ENCODE peak calls at places on chromosomes 12 and 14, in nine cellular contexts. E, G, F, M, J, R, T, N and W are unnamed samples.

GRCh38 chr12:113072136-113072535 is 15.6 kb downstream of the DTX1 start:
- DNase-seq in N (no peak), T (no peak), R (no peak), F (no peak), G (no peak), M (no peak), J (no peak), E (no peak), W (peak)

GRCh38 chr12:39975374-39975918 is 130.4 kb downstream of the SLC2A13 start:
- DNase-seq in J (no peak), N (no peak), T (no peak), R (no peak), M (no peak), G (no peak), E (no peak), F (no peak), W (no peak)

GRCh38 chr12:43434614-43435013 is 117.4 kb downstream of the ADAMTS20 start:
- DNase-seq in J (no peak), N (no peak), T (no peak), G (no peak), M (no peak), E (no peak), F (no peak), R (no peak), W (no peak)

GRCh38 chr14:96735509-96735908 is 61.7 kb upstream of the VRK1 start:
- DNase-seq in J (no peak), E (no peak), M (no peak), G (no peak), R (no peak), T (no peak), N (no peak), F (no peak), W (peak)

GRCh38 chr14:37865719-37866549 is 270.5 kb downstream of the TTC6 start:
- DNase-seq in J (no peak), M (no peak), T (no peak), R (no peak), N (no peak), G (no peak), F (no peak), E (no peak), W (peak)

GRCh38 chr12:98543701-98544100 is 28.3 kb downstream of the TMPO start:
- DNase-seq in J (no peak), T (no peak), M (no peak), F (no peak), G (no peak), R (no peak), E (no peak), N (no peak), W (no peak)

GRCh38 chr14:56687123-56687522 is 107.5 kb downstream of the TMEM260 start:
- DNase-seq in T (no peak), M (no peak), J (no peak), N (peak), F (no peak), E (no peak), G (no peak), R (no peak), W (peak)

GRCh38 chr12:120536064-120536791 is 2.1 kb downstream of the RNF10 start:
- DNase-seq in E (peak), M (peak), T (no peak), R (no peak), N (no peak), J (no peak), F (no peak), G (peak), W (no peak)

GRCh38 chr12:107011519-107011918 is 24.6 kb upstream of the MTERF2 start:
- DNase-seq in E (no peak), G (no peak), T (no peak), M (no peak), F (no peak), J (no peak), N (no peak), R (no peak), W (no peak)

GRCh38 chr12:92261071-92261470 is 115.4 kb upstream of the BTG1 start:
- DNase-seq in T (no peak), M (no peak), G (no peak), F (no peak), J (no peak), R (no peak), E (no peak), N (no peak), W (peak)

GRCh38 chr12:131949431-131950181 is at the start of gene EP400:
- DNase-seq in T (peak), F (peak), R (peak), M (peak), N (peak), G (peak), J (peak), E (peak), W (peak)

GRCh38 chr14:74918380-74918779 is 4.7 kb downstream of the RPS6KL1 start:
- DNase-seq in E (no peak), J (no peak), T (no peak), M (no peak), F (no peak), N (no peak), G (no peak), R (no peak), W (no peak)

GRCh38 chr12:54038760-54039414 is 6.0 kb downstream of the HOXC5 start:
- DNase-seq in F (no peak), M (no peak), E (no peak), N (no peak), G (no peak), T (no peak), J (peak), R (no peak), W (peak)

GRCh38 chr14:54209501-54210231 is 187.1 kb upstream of the CDKN3 start:
- DNase-seq in F (no peak), E (no peak), R (peak), T (no peak), N (no peak), M (no peak), G (no peak), J (no peak), W (no peak)

GRCh38 chr12:67026847-67027246 is 242.3 kb upstream of the CAND1 start:
- DNase-seq in T (no peak), J (no peak), G (no peak), R (no peak), M (no peak), F (no peak), N (no peak), E (no peak), W (peak)

GRCh38 chr14:22977684-22978486 is 4.5 kb downstream of the AJUBA start:
- DNase-seq in J (no peak), E (no peak), N (peak), G (no peak), M (peak), R (peak), T (no peak), F (no peak), W (no peak)

GRCh38 chr12:65121049-65121955 is at the start of gene WIF1:
- DNase-seq in F (no peak), N (peak), R (peak), M (peak), J (no peak), E (no peak), T (no peak), G (peak), W (peak)

GRCh38 chr14:102770147-102770909 is 6.9 kb upstream of the TRAF3 start:
- DNase-seq in E (no peak), G (no peak), J (no peak), M (no peak), N (no peak), F (no peak), R (no peak), T (no peak), W (no peak)

GRCh38 chr12:31702047-31702446 is 26.8 kb downstream of the AMN1 start:
- DNase-seq in F (no peak), M (no peak), T (peak), E (no peak), G (no peak), J (peak), N (peak), R (peak), W (peak)

GRCh38 chr14:75143761-75144527 is 17.1 kb upstream of the NEK9 start:
- DNase-seq in R (no peak), N (no peak), M (no peak), G (no peak), E (no peak), T (no peak), F (no peak), J (no peak), W (no peak)

GRCh38 chr12:57044856-57045255 is 5.1 kb downstream of the MYO1A start:
- DNase-seq in T (no peak), J (no peak), R (no peak), G (no peak), M (no peak), N (no peak), E (no peak), F (no peak), W (no peak)

GRCh38 chr14:60817113-60817512 is 82.6 kb downstream of the MNAT1 start:
- DNase-seq in T (no peak), J (no peak), F (no peak), R (peak), M (no peak), G (no peak), N (no peak), E (no peak), W (no peak)

GRCh38 chr14:92382677-92383076 is 59.7 kb downstream of the SLC24A4 start:
- DNase-seq in J (no peak), E (no peak), M (peak), F (no peak), G (peak), N (peak), R (peak), T (no peak), W (peak)

GRCh38 chr12:29882771-29883315 is 99.1 kb upstream of the TMTC1 start:
- DNase-seq in M (no peak), E (no peak), G (no peak), F (no peak), N (no peak), J (no peak), R (no peak), T (no peak), W (peak)

GRCh38 chr14:24889843-24890242 is 160.1 kb downstream of the STXBP6 start:
- DNase-seq in F (no peak), G (no peak), T (no peak), J (no peak), N (no peak), R (peak), E (no peak), M (no peak), W (no peak)